ENCODE peak calls at places on chromosomes 5 and 9, in nine cellular contexts. R, T, S, A, V, H, W, I and X are unnamed samples.
A peak's percentile ranks its signal among the peaks of the same experiment; 100 is the strongest.

GRCh38 chr5:37838152-37838932 is 1.5 kb downstream of the GDNF start:
- DNase-seq in W (no peak), V (no peak), A (no peak), H (no peak), T (no peak), R (peak; percentile 31), I (no peak), S (no peak), X (no peak)

GRCh38 chr9:83432104-83432627 is 106.0 kb downstream of the FRMD3 start:
- DNase-seq in T (no peak), W (no peak), V (no peak), R (peak; percentile 40), A (no peak), I (no peak), S (peak; percentile 99), H (no peak), X (peak; percentile 86)

GRCh38 chr9:29616844-29617243 is 2043.6 kb upstream of the C9orf72 start:
- DNase-seq in W (no peak), A (no peak), R (no peak), I (no peak), S (no peak), V (no peak), H (no peak), T (no peak), X (no peak)

GRCh38 chr9:27117489-27118135 is 8.6 kb downstream of the TEK start:
- DNase-seq in H (no peak), R (peak; percentile 6), W (peak; percentile 75), V (no peak), I (no peak), T (no peak), A (peak; percentile 42), S (peak; percentile 37), X (peak; percentile 76)

GRCh38 chr5:139253115-139253514 is 40.4 kb upstream of the MATR3 start:
- DNase-seq in H (no peak), T (no peak), V (no peak), W (no peak), A (no peak), I (no peak), R (no peak), S (no peak), X (no peak)

GRCh38 chr5:5483880-5484595 is 61.6 kb downstream of the ICE1 start:
- DNase-seq in W (no peak), R (no peak), I (no peak), T (no peak), H (no peak), A (no peak), S (no peak), V (no peak), X (no peak)

GRCh38 chr9:278651-279050 is 64.0 kb downstream of the DOCK8 start:
- DNase-seq in S (peak; percentile 21), W (no peak), R (no peak), T (no peak), V (no peak), A (no peak), H (peak; percentile 53), I (no peak), X (no peak)

GRCh38 chr5:34881246-34881645 is 34.1 kb downstream of the RAD1 start:
- DNase-seq in R (no peak), W (no peak), V (no peak), I (no peak), T (no peak), S (no peak), H (no peak), A (no peak), X (no peak)

GRCh38 chr5:107699425-107699824 is 28.7 kb upstream of the EFNA5 start:
- DNase-seq in W (no peak), I (no peak), S (no peak), A (no peak), R (no peak), T (no peak), H (no peak), V (no peak), X (no peak)

GRCh38 chr5:157159209-157159751 is 6.8 kb downstream of the GARIN3 start:
- DNase-seq in A (no peak), R (no peak), W (no peak), S (no peak), I (no peak), H (no peak), T (no peak), V (no peak), X (no peak)

GRCh38 chr5:39256472-39256871 is 37.1 kb upstream of the FYB1 start:
- DNase-seq in V (no peak), S (peak; percentile 90), T (no peak), A (no peak), W (no peak), H (peak; percentile 71), I (no peak), R (peak; percentile 67), X (no peak)

GRCh38 chr5:11504794-11505193 is 399.5 kb downstream of the CTNND2 start:
- DNase-seq in H (no peak), I (no peak), V (no peak), T (no peak), S (peak; percentile 75), W (no peak), A (no peak), R (no peak), X (no peak)

GRCh38 chr5:173872887-173873286 is 15.3 kb upstream of the CPEB4 start:
- DNase-seq in I (no peak), R (no peak), V (no peak), W (no peak), A (no peak), H (no peak), S (no peak), T (no peak), X (no peak)

GRCh38 chr9:133359420-133360175 is 3.2 kb downstream of the SURF2 start:
- DNase-seq in H (no peak), T (no peak), R (no peak), V (no peak), S (no peak), I (no peak), A (no peak), W (no peak), X (no peak)

GRCh38 chr9:70091103-70091502 is 47.5 kb downstream of the MAMDC2 start:
- DNase-seq in W (no peak), R (no peak), T (no peak), I (no peak), H (no peak), A (no peak), S (no peak), V (no peak), X (no peak)

GRCh38 chr5:143214458-143214857 is 189.0 kb downstream of the NR3C1 start:
- DNase-seq in A (no peak), R (no peak), T (no peak), W (no peak), S (no peak), I (no peak), H (no peak), V (no peak), X (no peak)

GRCh38 chr5:105238561-105238960 is 1676.0 kb upstream of the NUDT12 start:
- DNase-seq in W (no peak), V (no peak), H (no peak), R (no peak), S (peak; percentile 2), T (no peak), A (no peak), I (no peak), X (no peak)

GRCh38 chr9:15372385-15373200 is 50.1 kb upstream of the SNAPC3 start:
- DNase-seq in H (peak; percentile 7), T (no peak), R (no peak), I (no peak), A (no peak), S (no peak), W (no peak), V (no peak), X (no peak)

GRCh38 chr9:70101265-70101664 is 57.6 kb downstream of the MAMDC2 start:
- DNase-seq in V (no peak), R (no peak), T (no peak), S (peak; percentile 32), W (no peak), H (no peak), I (no peak), A (no peak), X (no peak)

GRCh38 chr9:8895498-8896224 is 1096.1 kb upstream of the DMAC1 start:
- DNase-seq in H (peak; percentile 31), W (peak; percentile 68), A (peak; percentile 49), V (no peak), I (no peak), S (no peak), R (peak; percentile 5), T (no peak), X (no peak)

GRCh38 chr5:144812770-144813169 is 642.1 kb downstream of the KCTD16 start:
- DNase-seq in W (no peak), V (no peak), H (no peak), R (no peak), A (no peak), S (peak; percentile 7), T (no peak), I (no peak), X (peak; percentile 79)

GRCh38 chr5:30572279-30572678 is 621.2 kb upstream of the CDH6 start:
- DNase-seq in R (no peak), H (no peak), T (no peak), S (no peak), W (no peak), A (no peak), I (no peak), V (no peak), X (no peak)

GRCh38 chr5:138981131-138981530 is 106.0 kb upstream of the LRRTM2 start:
- DNase-seq in W (no peak), S (peak; percentile 92), I (no peak), V (no peak), R (no peak), T (no peak), H (no peak), A (no peak), X (no peak)

GRCh38 chr5:65213921-65214525 is 267.7 kb downstream of the ADAMTS6 start:
- DNase-seq in W (no peak), T (no peak), I (no peak), R (peak; percentile 36), S (peak; percentile 45), A (no peak), H (peak; percentile 17), V (no peak), X (no peak)